ENCODE peak calls at places on chromosomes 13 and 19, in eight cellular contexts. T is head of caudate nucleus; E is spleen; B is activated naive CD8-positive, alpha-beta T cell treated with anti-CD3 and anti-CD28 coated beads, Interleukin-2, amount 50 U/mL, for 24 hours; O is dorsolateral prefrontal cortex; U is hepatic stellate cell; J is fibroblast of villous mesenchyme; C is naive B cell. D is an unnamed sample.

GRCh38 chr19:41367848-41368301 is 3.9 kb upstream of the B9D2 start:
- DNase-seq in B (no peak), U (peak), O (no peak), C (no peak), E (no peak), J (peak), T (no peak), D (no peak)

GRCh38 chr19:15316498-15316897 is 15.8 kb downstream of the BRD4 start:
- DNase-seq in E (no peak), T (no peak), J (peak), B (no peak), U (peak), O (no peak), C (peak), D (no peak)

GRCh38 chr13:50125306-50125555 is 110.0 kb downstream of the KCNRG start:
- DNase-seq in O (no peak), J (no peak), B (no peak), U (no peak), E (no peak), C (no peak), T (no peak), D (no peak)

GRCh38 chr19:55552620-55553019 is 7.3 kb upstream of the SBK3 start:
- DNase-seq in O (no peak), B (no peak), E (no peak), J (peak), C (no peak), T (no peak), U (peak), D (no peak)

GRCh38 chr13:41462427-41462826 is 5.1 kb downstream of the RGCC start:
- DNase-seq in J (no peak), E (no peak), U (no peak), T (no peak), O (no peak), C (no peak), B (no peak), D (no peak)

GRCh38 chr19:19268453-19269385 is 4.4 kb downstream of the TM6SF2 start:
- DNase-seq in J (no peak), T (no peak), U (no peak), E (no peak), C (no peak), O (no peak), B (no peak), D (no peak)

GRCh38 chr19:40395956-40396355 is 6.0 kb upstream of the HIPK4 start:
- DNase-seq in O (no peak), J (no peak), T (no peak), B (no peak), E (no peak), C (no peak), U (no peak), D (no peak)

GRCh38 chr13:88824218-88824617 is 1153.0 kb downstream of the SLITRK5 start:
- DNase-seq in U (no peak), B (no peak), J (no peak), T (no peak), C (no peak), O (no peak), E (no peak), D (no peak)

GRCh38 chr13:46113596-46113995 is 8.8 kb upstream of the CPB2 start:
- DNase-seq in T (no peak), C (no peak), U (no peak), J (peak), O (no peak), E (no peak), B (no peak), D (no peak)

GRCh38 chr13:99446242-99446641 is 55.0 kb upstream of the TM9SF2 start:
- DNase-seq in B (no peak), C (no peak), O (no peak), U (no peak), E (no peak), T (no peak), J (no peak), D (no peak)

D was measured in T-helper 9 cell.